ENCODE peak calls at places on chromosomes 13 and 19, in eight cellular contexts. L is RPMI7951, W is neuronal stem cell, E is mammary epithelial cell, B is SIG-M5, G is HFFc6, S is mucosa of descending colon, O is lower leg skin. D is an unnamed sample.

GRCh38 chr19:11339254-11340098 is at the start of gene RAB3D:
- DNase-seq in L (peak), W (peak), E (peak), B (peak), G (peak), S (peak), O (peak), D (no peak)

GRCh38 chr13:57813641-57814040 is 182.1 kb downstream of the PCDH17 start:
- DNase-seq in L (no peak), W (peak), E (no peak), B (no peak), G (no peak), S (no peak), O (no peak), D (no peak)

GRCh38 chr19:2627319-2627829 is 75.1 kb downstream of the GNG7 start:
- DNase-seq in L (peak), W (no peak), E (peak), B (no peak), G (peak), S (no peak), O (peak), D (peak)

GRCh38 chr13:31970237-31970930 is 61.2 kb upstream of the FRY start:
- DNase-seq in L (no peak), W (no peak), E (peak), B (no peak), G (peak), S (no peak), O (no peak), D (peak)

GRCh38 chr13:63435668-63436275 is 2020.1 kb upstream of the PCDH20 start:
- DNase-seq in L (peak), W (no peak), E (peak), B (no peak), G (peak), S (no peak), O (no peak), D (peak)

GRCh38 chr19:2983351-2984195 is 6.2 kb downstream of the TLE6 start:
- DNase-seq in L (peak), W (no peak), E (peak), B (no peak), G (no peak), S (peak), O (no peak), D (peak)

GRCh38 chr19:15437355-15438123 is 12.2 kb downstream of the WIZ start:
- DNase-seq in L (no peak), W (no peak), E (no peak), B (no peak), G (no peak), S (no peak), O (no peak), D (no peak)

GRCh38 chr19:2478324-2478755 is 2.4 kb downstream of the GADD45B start:
- DNase-seq in L (peak), W (no peak), E (peak), B (peak), G (peak), S (peak), O (peak), D (no peak)

GRCh38 chr13:20664304-20664703 is 39.2 kb upstream of the IL17D start:
- DNase-seq in L (no peak), W (no peak), E (no peak), B (no peak), G (no peak), S (no peak), O (no peak), D (no peak)

GRCh38 chr19:9863759-9864158 is 28.6 kb downstream of the PIN1 start:
- DNase-seq in L (no peak), W (no peak), E (no peak), B (no peak), G (no peak), S (no peak), O (no peak), D (no peak)

D was measured in foreskin keratinocyte.